ENCODE peak calls at places on chromosomes 2 and 18, in four cellular contexts. One of them, this sample, is unnamed.

GRCh38 chr18:59839241-59839640 is 60.6 kb upstream of the PMAIP1 start:
- DNase-seq in GM13977: no peak
- DNase-seq in tibial artery: no peak
- DNase-seq in astrocyte of the spinal cord: no peak
- DNase-seq in this sample: no peak

GRCh38 chr2:191899442-191899841 is 52.6 kb upstream of the CAVIN2 start:
- DNase-seq in GM13977: no peak
- DNase-seq in tibial artery: no peak
- DNase-seq in astrocyte of the spinal cord: peak
- DNase-seq in this sample: peak

GRCh38 chr2:224712346-224712745 is 3.8 kb downstream of the CCDC195 start:
- DNase-seq in tibial artery: no peak
- DNase-seq in GM13977: no peak
- DNase-seq in astrocyte of the spinal cord: no peak
- DNase-seq in this sample: no peak

GRCh38 chr2:114044985-114045384 is 155.1 kb downstream of the ACTR3 start:
- DNase-seq in astrocyte of the spinal cord: no peak
- DNase-seq in tibial artery: no peak
- DNase-seq in GM13977: no peak
- DNase-seq in this sample: no peak

GRCh38 chr2:139225961-139226360 is 445.8 kb upstream of the NXPH2 start:
- DNase-seq in astrocyte of the spinal cord: no peak
- DNase-seq in GM13977: no peak
- DNase-seq in tibial artery: no peak
- DNase-seq in this sample: no peak

GRCh38 chr2:165820296-165820695 is 26.2 kb upstream of the GALNT3 start:
- DNase-seq in astrocyte of the spinal cord: no peak
- DNase-seq in tibial artery: no peak
- DNase-seq in GM13977: no peak
- DNase-seq in this sample: no peak

GRCh38 chr2:230898016-230898415 is 27.0 kb downstream of the GPR55 start:
- DNase-seq in GM13977: no peak
- DNase-seq in astrocyte of the spinal cord: no peak
- DNase-seq in tibial artery: no peak
- DNase-seq in this sample: no peak

GRCh38 chr2:191264647-191265079 is 19.5 kb downstream of the MYO1B start:
- DNase-seq in astrocyte of the spinal cord: peak
- DNase-seq in tibial artery: no peak
- DNase-seq in GM13977: no peak
- DNase-seq in this sample: no peak

GRCh38 chr2:151796774-151797173 is 31.4 kb downstream of the ARL5A start:
- DNase-seq in GM13977: no peak
- DNase-seq in tibial artery: no peak
- DNase-seq in astrocyte of the spinal cord: no peak
- DNase-seq in this sample: no peak

DNA sequence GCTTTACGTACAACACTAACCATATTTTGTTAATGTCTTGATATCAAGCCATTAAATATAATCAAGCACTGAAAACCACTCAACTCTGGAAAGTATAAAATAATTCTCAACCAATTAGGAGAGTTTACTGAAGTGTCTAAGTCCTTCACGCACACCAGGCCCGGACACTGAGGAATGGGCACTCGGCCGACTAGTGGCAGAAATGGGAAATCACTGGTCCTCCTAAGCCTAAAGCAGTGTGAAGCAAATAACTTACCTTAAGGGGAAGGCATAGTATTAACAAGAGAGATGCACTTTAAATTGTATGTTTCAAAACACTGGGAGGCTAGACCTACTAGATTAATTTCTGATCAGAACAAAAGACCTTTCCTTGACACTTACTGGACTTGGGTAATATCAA is 45.7 kb downstream of the FAM210A start:
- DNase-seq in GM13977: no peak
- DNase-seq in astrocyte of the spinal cord: peak
- DNase-seq in tibial artery: no peak
- DNase-seq in this sample: no peak
- TF ChIP-seq CTCF in GM13977: peak
- TF ChIP-seq CTCF in astrocyte of the spinal cord: peak
- TF ChIP-seq CTCF in tibial artery: peak
- TF ChIP-seq CTCF in this sample: no peak

GRCh38 chr2:8986327-8986976 is 17.0 kb downstream of the MBOAT2 start:
- DNase-seq in astrocyte of the spinal cord: no peak
- DNase-seq in GM13977: no peak
- DNase-seq in tibial artery: no peak
- DNase-seq in this sample: no peak
- TF ChIP-seq CTCF in astrocyte of the spinal cord: peak
- TF ChIP-seq CTCF in GM13977: peak
- TF ChIP-seq CTCF in tibial artery: no peak
- TF ChIP-seq CTCF in this sample: no peak

GRCh38 chr2:227033471-227034148 is 130.4 kb downstream of the COL4A4 start:
- DNase-seq in GM13977: peak
- DNase-seq in tibial artery: no peak
- DNase-seq in astrocyte of the spinal cord: peak
- DNase-seq in this sample: peak
- TF ChIP-seq CTCF in GM13977: peak
- TF ChIP-seq CTCF in tibial artery: no peak
- TF ChIP-seq CTCF in astrocyte of the spinal cord: peak
- TF ChIP-seq CTCF in this sample: peak

GRCh38 chr2:59789523-59789922 is 763.9 kb downstream of the BCL11A start:
- DNase-seq in astrocyte of the spinal cord: no peak
- DNase-seq in tibial artery: no peak
- DNase-seq in GM13977: no peak
- DNase-seq in this sample: no peak
- TF ChIP-seq CTCF in astrocyte of the spinal cord: no peak
- TF ChIP-seq CTCF in tibial artery: no peak
- TF ChIP-seq CTCF in GM13977: peak
- TF ChIP-seq CTCF in this sample: no peak

GRCh38 chr2:42863320-42863719 is 70.9 kb upstream of the HAAO start:
- DNase-seq in GM13977: no peak
- DNase-seq in tibial artery: no peak
- DNase-seq in astrocyte of the spinal cord: no peak
- DNase-seq in this sample: no peak
- TF ChIP-seq CTCF in GM13977: no peak
- TF ChIP-seq CTCF in tibial artery: no peak
- TF ChIP-seq CTCF in astrocyte of the spinal cord: no peak
- TF ChIP-seq CTCF in this sample: no peak